ENCODE peak calls at places on chromosomes 4 and X, in seven cellular contexts. One of them, this sample, is unnamed.

GRCh38 chrX:136438192-136438591 is 49.6 kb upstream of the BRS3 start:
- DNase-seq in heart right ventricle: no peak
- DNase-seq in GM10248: no peak
- DNase-seq in tibial nerve: no peak
- DNase-seq in psoas muscle: no peak
- DNase-seq in ascending aorta: no peak
- DNase-seq in coronary artery: no peak
- DNase-seq in this sample: no peak

GRCh38 chrX:63809158-63809557 is 24.1 kb upstream of the ARHGEF9 start:
- DNase-seq in heart right ventricle: no peak
- DNase-seq in GM10248: no peak
- DNase-seq in tibial nerve: no peak
- DNase-seq in psoas muscle: no peak
- DNase-seq in ascending aorta: no peak
- DNase-seq in coronary artery: no peak
- DNase-seq in this sample: no peak

GRCh38 chrX:103258275-103258674 is 3.3 kb upstream of the TCEAL8 start:
- DNase-seq in heart right ventricle: no peak
- DNase-seq in GM10248: no peak
- DNase-seq in tibial nerve: no peak
- DNase-seq in psoas muscle: no peak
- DNase-seq in ascending aorta: no peak
- DNase-seq in coronary artery: no peak
- DNase-seq in this sample: no peak

GRCh38 chrX:22383988-22384387 is 111.3 kb downstream of the CBLL2 start:
- DNase-seq in heart right ventricle: no peak
- DNase-seq in GM10248: no peak
- DNase-seq in tibial nerve: no peak
- DNase-seq in psoas muscle: no peak
- DNase-seq in ascending aorta: no peak
- DNase-seq in coronary artery: no peak
- DNase-seq in this sample: no peak

GRCh38 chr4:4311193-4311592 is 21.1 kb downstream of the ZBTB49 start:
- DNase-seq in heart right ventricle: no peak
- DNase-seq in GM10248: no peak
- DNase-seq in tibial nerve: no peak
- DNase-seq in psoas muscle: no peak
- DNase-seq in ascending aorta: no peak
- DNase-seq in coronary artery: no peak
- DNase-seq in this sample: no peak

GRCh38 chr4:18166925-18167324 is 145.4 kb upstream of the LCORL start:
- DNase-seq in heart right ventricle: no peak
- DNase-seq in GM10248: no peak
- DNase-seq in tibial nerve: no peak
- DNase-seq in psoas muscle: no peak
- DNase-seq in ascending aorta: no peak
- DNase-seq in coronary artery: no peak
- DNase-seq in this sample: no peak

GRCh38 chr4:1648962-1649361 is 35.2 kb downstream of the FAM53A start:
- DNase-seq in heart right ventricle: no peak
- DNase-seq in GM10248: no peak
- DNase-seq in tibial nerve: no peak
- DNase-seq in psoas muscle: no peak
- DNase-seq in ascending aorta: no peak
- DNase-seq in coronary artery: no peak
- DNase-seq in this sample: no peak

GRCh38 chr4:169397762-169398161 is 127.0 kb upstream of the SH3RF1 start:
- DNase-seq in heart right ventricle: no peak
- DNase-seq in GM10248: no peak
- DNase-seq in tibial nerve: no peak
- DNase-seq in psoas muscle: no peak
- DNase-seq in ascending aorta: no peak
- DNase-seq in coronary artery: no peak
- DNase-seq in this sample: no peak

GRCh38 chr4:7515390-7515902 is 80.7 kb upstream of the PSAPL1 start:
- DNase-seq in heart right ventricle: no peak
- DNase-seq in GM10248: no peak
- DNase-seq in tibial nerve: no peak
- DNase-seq in psoas muscle: no peak
- DNase-seq in ascending aorta: no peak
- DNase-seq in coronary artery: no peak
- DNase-seq in this sample: no peak

GRCh38 chr4:3112979-3113469 is 38.5 kb downstream of the HTT start:
- DNase-seq in heart right ventricle: no peak
- DNase-seq in GM10248: no peak
- DNase-seq in tibial nerve: no peak
- DNase-seq in psoas muscle: no peak
- DNase-seq in ascending aorta: no peak
- DNase-seq in coronary artery: no peak
- DNase-seq in this sample: no peak

GRCh38 chr4:185741795-185742194 is 70.2 kb downstream of the SORBS2 start:
- DNase-seq in heart right ventricle: no peak
- DNase-seq in GM10248: no peak
- DNase-seq in tibial nerve: no peak
- DNase-seq in psoas muscle: no peak
- DNase-seq in ascending aorta: no peak
- DNase-seq in coronary artery: no peak
- DNase-seq in this sample: no peak

GRCh38 chrX:39869846-39870601 is 227.7 kb downstream of the BCOR start:
- DNase-seq in heart right ventricle: no peak
- DNase-seq in GM10248: no peak
- DNase-seq in tibial nerve: no peak
- DNase-seq in psoas muscle: no peak
- DNase-seq in ascending aorta: no peak
- DNase-seq in coronary artery: no peak
- DNase-seq in this sample: no peak

GRCh38 chr4:147480891-147481576 is at the start of gene EDNRA:
- DNase-seq in heart right ventricle: peak; percentile 68
- DNase-seq in GM10248: no peak
- DNase-seq in tibial nerve: no peak
- DNase-seq in psoas muscle: peak; percentile 25
- DNase-seq in ascending aorta: no peak
- DNase-seq in coronary artery: peak; percentile 78
- DNase-seq in this sample: no peak

GRCh38 chr4:140851032-140851636 is 94.9 kb upstream of the TBC1D9 start:
- DNase-seq in heart right ventricle: peak; percentile 63
- DNase-seq in GM10248: peak; percentile 64
- DNase-seq in tibial nerve: peak; percentile 84
- DNase-seq in psoas muscle: no peak
- DNase-seq in ascending aorta: no peak
- DNase-seq in coronary artery: no peak
- DNase-seq in this sample: no peak

GRCh38 chr4:156962551-156962974 is 9.0 kb downstream of the PDGFC start:
- DNase-seq in heart right ventricle: no peak
- DNase-seq in GM10248: no peak
- DNase-seq in tibial nerve: no peak
- DNase-seq in psoas muscle: no peak
- DNase-seq in ascending aorta: peak; percentile 9
- DNase-seq in coronary artery: no peak
- DNase-seq in this sample: no peak

GRCh38 chr4:118865091-118865708 is 23.5 kb upstream of the SYNPO2 start:
- DNase-seq in heart right ventricle: peak; percentile 23
- DNase-seq in GM10248: peak; percentile 50
- DNase-seq in tibial nerve: no peak
- DNase-seq in psoas muscle: no peak
- DNase-seq in ascending aorta: no peak
- DNase-seq in coronary artery: no peak
- DNase-seq in this sample: no peak

GRCh38 chrX:69123481-69123880 is 41.8 kb downstream of the PJA1 start:
- DNase-seq in heart right ventricle: no peak
- DNase-seq in GM10248: no peak
- DNase-seq in tibial nerve: no peak
- DNase-seq in psoas muscle: no peak
- DNase-seq in ascending aorta: no peak
- DNase-seq in coronary artery: no peak
- DNase-seq in this sample: no peak

GRCh38 chr4:40980318-40980883 is 230.6 kb downstream of the NSUN7 start:
- DNase-seq in heart right ventricle: no peak
- DNase-seq in GM10248: peak; percentile 23
- DNase-seq in tibial nerve: no peak
- DNase-seq in psoas muscle: no peak
- DNase-seq in ascending aorta: no peak
- DNase-seq in coronary artery: no peak
- DNase-seq in this sample: no peak

GRCh38 chrX:154732421-154733071 is 18.3 kb downstream of the GAB3 start:
- DNase-seq in heart right ventricle: no peak
- DNase-seq in GM10248: no peak
- DNase-seq in tibial nerve: no peak
- DNase-seq in psoas muscle: no peak
- DNase-seq in ascending aorta: no peak
- DNase-seq in coronary artery: no peak
- DNase-seq in this sample: no peak

GRCh38 chr4:60216752-60217151 is 983.4 kb upstream of the ADGRL3 start:
- DNase-seq in heart right ventricle: no peak
- DNase-seq in GM10248: no peak
- DNase-seq in tibial nerve: no peak
- DNase-seq in psoas muscle: no peak
- DNase-seq in ascending aorta: no peak
- DNase-seq in coronary artery: no peak
- DNase-seq in this sample: no peak

GRCh38 chrX:70664726-70665125 is 220.1 kb downstream of the DLG3 start:
- DNase-seq in heart right ventricle: no peak
- DNase-seq in GM10248: peak; percentile 13
- DNase-seq in tibial nerve: no peak
- DNase-seq in psoas muscle: no peak
- DNase-seq in ascending aorta: no peak
- DNase-seq in coronary artery: no peak
- DNase-seq in this sample: no peak

GRCh38 chr4:3461515-3462291 is 1.4 kb upstream of the DOK7 start:
- DNase-seq in heart right ventricle: peak; percentile 74
- DNase-seq in GM10248: no peak
- DNase-seq in tibial nerve: no peak
- DNase-seq in psoas muscle: peak; percentile 81
- DNase-seq in ascending aorta: no peak
- DNase-seq in coronary artery: peak; percentile 86
- DNase-seq in this sample: no peak

GRCh38 chrX:29852767-29853166 is 362.6 kb upstream of the MAGEB2 start:
- DNase-seq in heart right ventricle: no peak
- DNase-seq in GM10248: no peak
- DNase-seq in tibial nerve: no peak
- DNase-seq in psoas muscle: no peak
- DNase-seq in ascending aorta: no peak
- DNase-seq in coronary artery: no peak
- DNase-seq in this sample: no peak

GRCh38 chrX:112636951-112637541 is 42.7 kb downstream of the LHFPL1 start:
- DNase-seq in heart right ventricle: no peak
- DNase-seq in GM10248: no peak
- DNase-seq in tibial nerve: no peak
- DNase-seq in psoas muscle: no peak
- DNase-seq in ascending aorta: no peak
- DNase-seq in coronary artery: no peak
- DNase-seq in this sample: no peak

GRCh38 chr4:177367336-177367735 is 57.7 kb downstream of the NEIL3 start:
- DNase-seq in heart right ventricle: no peak
- DNase-seq in GM10248: no peak
- DNase-seq in tibial nerve: no peak
- DNase-seq in psoas muscle: no peak
- DNase-seq in ascending aorta: no peak
- DNase-seq in coronary artery: no peak
- DNase-seq in this sample: no peak

GRCh38 chrX:149639568-149639967 is 8.0 kb upstream of the TMEM185A start:
- DNase-seq in heart right ventricle: no peak
- DNase-seq in GM10248: no peak
- DNase-seq in tibial nerve: no peak
- DNase-seq in psoas muscle: no peak
- DNase-seq in ascending aorta: no peak
- DNase-seq in coronary artery: no peak
- DNase-seq in this sample: no peak

GRCh38 chrX:109350051-109350450 is 131.8 kb downstream of the GUCY2F start:
- DNase-seq in heart right ventricle: no peak
- DNase-seq in GM10248: no peak
- DNase-seq in tibial nerve: no peak
- DNase-seq in psoas muscle: no peak
- DNase-seq in ascending aorta: no peak
- DNase-seq in coronary artery: no peak
- DNase-seq in this sample: no peak

GRCh38 chrX:66008403-66008970 is 31.4 kb downstream of the VSIG4 start:
- DNase-seq in heart right ventricle: no peak
- DNase-seq in GM10248: no peak
- DNase-seq in tibial nerve: no peak
- DNase-seq in psoas muscle: no peak
- DNase-seq in ascending aorta: no peak
- DNase-seq in coronary artery: no peak
- DNase-seq in this sample: no peak

GRCh38 chr4:139660518-139661149 is 5.0 kb upstream of the MGST2 start:
- DNase-seq in heart right ventricle: no peak
- DNase-seq in GM10248: no peak
- DNase-seq in tibial nerve: no peak
- DNase-seq in psoas muscle: no peak
- DNase-seq in ascending aorta: no peak
- DNase-seq in coronary artery: no peak
- DNase-seq in this sample: no peak

GRCh38 chr4:102501635-102502382 is 650 bp downstream of the NFKB1 start:
- DNase-seq in heart right ventricle: peak; percentile 76
- DNase-seq in GM10248: peak; percentile 59
- DNase-seq in tibial nerve: peak; percentile 79
- DNase-seq in psoas muscle: peak; percentile 80
- DNase-seq in ascending aorta: peak; percentile 39
- DNase-seq in coronary artery: peak; percentile 86
- DNase-seq in this sample: peak; percentile 51
- TF ChIP-seq CTCF in heart right ventricle: no peak
- TF ChIP-seq CTCF in GM10248: no peak
- TF ChIP-seq CTCF in tibial nerve: no peak
- TF ChIP-seq CTCF in psoas muscle: peak; percentile 18
- TF ChIP-seq CTCF in ascending aorta: no peak
- TF ChIP-seq CTCF in coronary artery: no peak
- TF ChIP-seq CTCF in this sample: no peak

DNA sequence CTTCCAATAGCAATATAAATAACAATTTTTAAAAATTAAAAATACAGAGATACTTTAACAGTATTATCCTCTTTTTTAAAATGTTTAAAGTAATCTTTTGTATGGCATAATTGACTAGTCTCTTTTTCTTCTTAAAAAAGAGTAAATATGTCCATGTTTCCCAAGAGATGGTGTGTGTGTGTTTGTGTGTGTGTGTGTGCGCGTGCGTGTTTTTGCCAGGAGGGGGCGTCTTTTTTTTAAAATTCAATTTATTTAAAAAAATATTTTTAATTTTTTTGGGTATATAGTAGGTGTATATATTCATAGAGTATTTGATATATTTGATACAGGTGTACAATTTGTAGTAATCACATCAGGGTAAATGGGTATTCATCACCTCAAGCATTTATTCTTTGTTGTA is 1073.7 kb downstream of the PCDH7 start:
- DNase-seq in heart right ventricle: no peak
- DNase-seq in GM10248: no peak
- DNase-seq in tibial nerve: no peak
- DNase-seq in psoas muscle: no peak
- DNase-seq in ascending aorta: no peak
- DNase-seq in coronary artery: no peak
- DNase-seq in this sample: no peak
- TF ChIP-seq CTCF in heart right ventricle: no peak
- TF ChIP-seq CTCF in GM10248: no peak
- TF ChIP-seq CTCF in tibial nerve: no peak
- TF ChIP-seq CTCF in psoas muscle: peak; percentile 5
- TF ChIP-seq CTCF in ascending aorta: no peak
- TF ChIP-seq CTCF in coronary artery: no peak
- TF ChIP-seq CTCF in this sample: no peak

GRCh38 chr4:154928640-154929257 is 147.7 kb downstream of the RBM46 start:
- DNase-seq in heart right ventricle: no peak
- DNase-seq in GM10248: no peak
- DNase-seq in tibial nerve: no peak
- DNase-seq in psoas muscle: no peak
- DNase-seq in ascending aorta: no peak
- DNase-seq in coronary artery: no peak
- DNase-seq in this sample: no peak
- TF ChIP-seq CTCF in heart right ventricle: no peak
- TF ChIP-seq CTCF in GM10248: no peak
- TF ChIP-seq CTCF in tibial nerve: no peak
- TF ChIP-seq CTCF in psoas muscle: no peak
- TF ChIP-seq CTCF in ascending aorta: no peak
- TF ChIP-seq CTCF in coronary artery: no peak
- TF ChIP-seq CTCF in this sample: no peak

GRCh38 chrX:131675596-131676194 is 131.8 kb downstream of the OR13H1 start:
- DNase-seq in heart right ventricle: no peak
- DNase-seq in GM10248: peak; percentile 38
- DNase-seq in tibial nerve: no peak
- DNase-seq in psoas muscle: no peak
- DNase-seq in ascending aorta: no peak
- DNase-seq in coronary artery: no peak
- DNase-seq in this sample: no peak
- TF ChIP-seq CTCF in heart right ventricle: peak; percentile 40
- TF ChIP-seq CTCF in GM10248: peak; percentile 26
- TF ChIP-seq CTCF in tibial nerve: no peak
- TF ChIP-seq CTCF in psoas muscle: peak; percentile 31
- TF ChIP-seq CTCF in ascending aorta: peak; percentile 10
- TF ChIP-seq CTCF in coronary artery: no peak
- TF ChIP-seq CTCF in this sample: no peak